ENCODE peak calls at places on chromosomes 11 and 22, in seven cellular contexts. F is NCI-H1105 treated with DMSO at 0.1 percent for 48 hours; R is adrenal gland; N is NCI-H345; D is stimulated activated CD8-positive, alpha-beta memory T cell treated with anti-CD3 and anti-CD28 coated beads, Interleukin-4, amount 100 ng/mL, for 24 hours; U is cardiac fibroblast; J is hippocampal formation. C is an unnamed sample.

GRCh38 chr22:20567371-20567847 is 60.0 kb downstream of the MED15 start:
- DNase-seq in U (peak), J (no peak), R (no peak), F (no peak), D (no peak), N (no peak), C (no peak)

GRCh38 chr11:115637842-115638241 is 133.6 kb upstream of the CADM1 start:
- DNase-seq in N (no peak), R (no peak), J (no peak), F (no peak), D (no peak), U (no peak), C (no peak)

GRCh38 chr11:88175707-88176066 is 444 bp upstream of the RAB38 start:
- DNase-seq in D (no peak), N (no peak), F (no peak), R (peak), J (no peak), U (no peak), C (no peak)

GRCh38 chr11:64359712-64360402 is 895 bp downstream of the RPS6KA4 start:
- DNase-seq in J (no peak), F (peak), D (no peak), R (no peak), U (no peak), N (peak), C (no peak)

GRCh38 chr11:18352581-18352980 is 30.2 kb downstream of the GTF2H1 start:
- DNase-seq in R (no peak), J (no peak), U (peak), D (no peak), F (no peak), N (no peak), C (no peak)

GRCh38 chr22:23182289-23183106 is 2.2 kb downstream of the BCR start:
- DNase-seq in J (no peak), N (peak), F (peak), U (no peak), D (no peak), R (peak), C (no peak)

GRCh38 chr11:117579148-117579547 is 217.9 kb downstream of the DSCAML1 start:
- DNase-seq in F (no peak), J (no peak), D (no peak), N (no peak), R (no peak), U (no peak), C (no peak)

GRCh38 chr22:41745968-41746367 is 46.7 kb downstream of the MEI1 start:
- DNase-seq in J (no peak), U (no peak), R (no peak), N (no peak), D (no peak), F (no peak), C (no peak)

GRCh38 chr11:128776434-128777284 is 82.8 kb downstream of the FLI1 start:
- DNase-seq in N (no peak), D (no peak), U (peak), F (no peak), R (peak), J (no peak), C (no peak)

GRCh38 chr11:35133656-35134055 is 5.3 kb upstream of the CD44 start:
- DNase-seq in J (no peak), R (no peak), F (no peak), U (no peak), N (no peak), D (no peak), C (no peak)

GRCh38 chr11:46315033-46315738 is 32.1 kb upstream of the DGKZ start:
- DNase-seq in F (no peak), U (peak), D (peak), R (peak), J (no peak), N (peak), C (no peak)

GRCh38 chr11:18731949-18732821 is 6.2 kb upstream of the IGSF22 start:
- DNase-seq in J (peak), N (peak), F (peak), R (peak), D (peak), U (peak), C (no peak)

GRCh38 chr11:128502736-128503135 is 84.6 kb downstream of the ETS1 start:
- DNase-seq in F (no peak), D (no peak), R (no peak), N (no peak), J (no peak), U (peak), C (no peak)

GRCh38 chr11:72579816-72580647 is 94.2 kb downstream of the PDE2A start:
- DNase-seq in F (no peak), D (no peak), N (no peak), R (peak), J (no peak), U (no peak), C (no peak)

GRCh38 chr22:28801845-28802594 is 1.7 kb upstream of the XBP1 start:
- DNase-seq in D (no peak), R (peak), N (no peak), F (no peak), U (no peak), J (no peak), C (no peak)

GRCh38 chr22:32985899-32986772 is 72.0 kb downstream of the SYN3 start:
- DNase-seq in F (peak), U (peak), N (no peak), J (peak), R (peak), D (no peak), C (no peak)

GRCh38 chr11:69249641-69250502 is 44.1 kb upstream of the MYEOV start:
- DNase-seq in R (no peak), D (no peak), J (no peak), N (peak), U (peak), F (no peak), C (no peak)

GRCh38 chr11:110858556-110858921 is 146.3 kb upstream of the ARHGAP20 start:
- DNase-seq in R (peak), U (peak), F (no peak), J (no peak), D (no peak), N (no peak), C (no peak)

GRCh38 chr11:73268671-73269271 is 3.4 kb upstream of the P2RY6 start:
- DNase-seq in J (no peak), N (no peak), F (no peak), U (no peak), R (no peak), D (no peak), C (no peak)

GRCh38 chr22:33781396-33781795 is 138.9 kb downstream of the LARGE1 start:
- DNase-seq in D (no peak), U (peak), N (no peak), R (no peak), F (no peak), J (no peak), C (no peak)

GRCh38 chr11:94706211-94706610 is 61.9 kb upstream of the AMOTL1 start:
- DNase-seq in U (peak), J (no peak), F (peak), R (no peak), N (peak), D (no peak), C (no peak)

GRCh38 chr11:85810871-85811611 is at the start of gene SYTL2:
- DNase-seq in D (peak), U (peak), F (peak), R (peak), N (peak), J (peak), C (no peak)

GRCh38 chr11:71356280-71356876 is 91.8 kb downstream of the DHCR7 start:
- DNase-seq in F (no peak), U (no peak), D (no peak), R (no peak), N (no peak), J (no peak), C (no peak)

GRCh38 chr22:42337356-42337755 is 66.9 kb upstream of the TCF20 start:
- DNase-seq in D (no peak), F (no peak), J (no peak), N (no peak), R (no peak), U (no peak), C (no peak)

GRCh38 chr11:2404735-2405196 is 4.2 kb downstream of the TSSC4 start:
- DNase-seq in U (no peak), R (no peak), F (no peak), N (no peak), J (no peak), D (no peak), C (no peak)

GRCh38 chr11:10373929-10374328 is 69.1 kb downstream of the ADM start:
- DNase-seq in U (no peak), D (no peak), R (no peak), F (no peak), J (no peak), N (no peak), C (peak)

GRCh38 chr11:107017433-107018227 is 646 bp downstream of the GUCY1A2 start:
- DNase-seq in J (peak), U (peak), R (peak), N (peak), D (no peak), F (peak), C (no peak)